ENCODE peak calls at places on chromosomes 3 and 15, in nine cellular contexts. One of them, this sample, is unnamed.

GRCh38 chr3:68057637-68058320 is 403.4 kb upstream of the SUCLG2 start:
- DNase-seq in left ventricle myocardium superior: no peak
- DNase-seq in astrocyte of the spinal cord: no peak
- DNase-seq in sigmoid colon: no peak
- DNase-seq in ureter: no peak
- DNase-seq in kidney epithelial cell: no peak
- DNase-seq in NCI-H1092: no peak
- DNase-seq in NT2/D1: no peak
- DNase-seq in naive B cell: no peak
- DNase-seq in this sample: no peak

GRCh38 chr3:10470666-10471336 is 34.6 kb downstream of the ATP2B2 start:
- DNase-seq in NCI-H1092: no peak
- DNase-seq in ureter: no peak
- DNase-seq in naive B cell: no peak
- DNase-seq in astrocyte of the spinal cord: no peak
- DNase-seq in left ventricle myocardium superior: no peak
- DNase-seq in kidney epithelial cell: no peak
- DNase-seq in NT2/D1: peak
- DNase-seq in sigmoid colon: no peak
- DNase-seq in this sample: no peak

GRCh38 chr3:125334675-125335560 is 40.2 kb downstream of the ZNF148 start:
- DNase-seq in sigmoid colon: no peak
- DNase-seq in NT2/D1: no peak
- DNase-seq in astrocyte of the spinal cord: no peak
- DNase-seq in naive B cell: no peak
- DNase-seq in NCI-H1092: no peak
- DNase-seq in left ventricle myocardium superior: no peak
- DNase-seq in ureter: no peak
- DNase-seq in kidney epithelial cell: no peak
- DNase-seq in this sample: no peak

GRCh38 chr3:124107074-124107473 is 115.2 kb upstream of the ROPN1 start:
- DNase-seq in astrocyte of the spinal cord: no peak
- DNase-seq in ureter: no peak
- DNase-seq in naive B cell: no peak
- DNase-seq in sigmoid colon: no peak
- DNase-seq in left ventricle myocardium superior: no peak
- DNase-seq in NCI-H1092: no peak
- DNase-seq in kidney epithelial cell: no peak
- DNase-seq in NT2/D1: no peak
- DNase-seq in this sample: no peak

GRCh38 chr3:67647390-67647878 is 7.0 kb downstream of the SUCLG2 start:
- DNase-seq in ureter: no peak
- DNase-seq in left ventricle myocardium superior: no peak
- DNase-seq in kidney epithelial cell: peak
- DNase-seq in astrocyte of the spinal cord: peak
- DNase-seq in NCI-H1092: no peak
- DNase-seq in naive B cell: no peak
- DNase-seq in sigmoid colon: no peak
- DNase-seq in NT2/D1: no peak
- DNase-seq in this sample: no peak

GRCh38 chr15:69127226-69127625 is 33.2 kb upstream of the GLCE start:
- DNase-seq in NCI-H1092: no peak
- DNase-seq in left ventricle myocardium superior: no peak
- DNase-seq in astrocyte of the spinal cord: no peak
- DNase-seq in sigmoid colon: no peak
- DNase-seq in ureter: no peak
- DNase-seq in naive B cell: no peak
- DNase-seq in NT2/D1: no peak
- DNase-seq in kidney epithelial cell: no peak
- DNase-seq in this sample: no peak

GRCh38 chr15:85582719-85583089 is 202.3 kb downstream of the AKAP13 start:
- DNase-seq in sigmoid colon: peak
- DNase-seq in ureter: peak
- DNase-seq in NT2/D1: no peak
- DNase-seq in NCI-H1092: no peak
- DNase-seq in naive B cell: peak
- DNase-seq in left ventricle myocardium superior: peak
- DNase-seq in kidney epithelial cell: no peak
- DNase-seq in astrocyte of the spinal cord: no peak
- DNase-seq in this sample: peak

GRCh38 chr3:58563386-58564035 is 13.7 kb downstream of the FAM107A start:
- DNase-seq in kidney epithelial cell: no peak
- DNase-seq in NT2/D1: no peak
- DNase-seq in left ventricle myocardium superior: no peak
- DNase-seq in NCI-H1092: no peak
- DNase-seq in naive B cell: no peak
- DNase-seq in ureter: peak
- DNase-seq in astrocyte of the spinal cord: no peak
- DNase-seq in sigmoid colon: no peak
- DNase-seq in this sample: no peak

GRCh38 chr3:118501152-118501551 is 533.5 kb downstream of the IGSF11 start:
- DNase-seq in astrocyte of the spinal cord: peak
- DNase-seq in sigmoid colon: peak
- DNase-seq in NCI-H1092: peak
- DNase-seq in NT2/D1: peak
- DNase-seq in naive B cell: no peak
- DNase-seq in kidney epithelial cell: no peak
- DNase-seq in left ventricle myocardium superior: peak
- DNase-seq in ureter: peak
- DNase-seq in this sample: peak

GRCh38 chr15:50140097-50140496 is 21.1 kb upstream of the ATP8B4 start:
- DNase-seq in ureter: no peak
- DNase-seq in left ventricle myocardium superior: no peak
- DNase-seq in NCI-H1092: no peak
- DNase-seq in astrocyte of the spinal cord: no peak
- DNase-seq in NT2/D1: no peak
- DNase-seq in sigmoid colon: no peak
- DNase-seq in naive B cell: no peak
- DNase-seq in kidney epithelial cell: no peak
- DNase-seq in this sample: no peak

GRCh38 chr3:52354676-52355075 is 38.6 kb downstream of the DNAH1 start:
- DNase-seq in kidney epithelial cell: no peak
- DNase-seq in ureter: no peak
- DNase-seq in left ventricle myocardium superior: peak
- DNase-seq in NCI-H1092: no peak
- DNase-seq in NT2/D1: no peak
- DNase-seq in astrocyte of the spinal cord: no peak
- DNase-seq in naive B cell: no peak
- DNase-seq in sigmoid colon: no peak
- DNase-seq in this sample: no peak

GRCh38 chr3:108501538-108501937 is 8.9 kb downstream of the MYH15 start:
- DNase-seq in kidney epithelial cell: no peak
- DNase-seq in left ventricle myocardium superior: no peak
- DNase-seq in naive B cell: no peak
- DNase-seq in sigmoid colon: no peak
- DNase-seq in astrocyte of the spinal cord: no peak
- DNase-seq in NT2/D1: no peak
- DNase-seq in ureter: no peak
- DNase-seq in NCI-H1092: no peak
- DNase-seq in this sample: no peak

GRCh38 chr3:126264952-126265351 is 84.6 kb upstream of the ALDH1L1 start:
- DNase-seq in NCI-H1092: no peak
- DNase-seq in NT2/D1: no peak
- DNase-seq in sigmoid colon: no peak
- DNase-seq in kidney epithelial cell: no peak
- DNase-seq in naive B cell: no peak
- DNase-seq in left ventricle myocardium superior: no peak
- DNase-seq in astrocyte of the spinal cord: no peak
- DNase-seq in ureter: no peak
- DNase-seq in this sample: peak

GRCh38 chr15:60941448-60941847 is 287.7 kb downstream of the RORA start:
- DNase-seq in NT2/D1: no peak
- DNase-seq in left ventricle myocardium superior: no peak
- DNase-seq in ureter: no peak
- DNase-seq in sigmoid colon: no peak
- DNase-seq in NCI-H1092: no peak
- DNase-seq in kidney epithelial cell: no peak
- DNase-seq in naive B cell: no peak
- DNase-seq in astrocyte of the spinal cord: peak
- DNase-seq in this sample: no peak

GRCh38 chr3:183822631-183823030 is 2.7 kb downstream of the MAP6D1 start:
- DNase-seq in kidney epithelial cell: no peak
- DNase-seq in left ventricle myocardium superior: no peak
- DNase-seq in astrocyte of the spinal cord: no peak
- DNase-seq in ureter: no peak
- DNase-seq in naive B cell: no peak
- DNase-seq in NCI-H1092: no peak
- DNase-seq in NT2/D1: no peak
- DNase-seq in sigmoid colon: no peak
- DNase-seq in this sample: no peak

GRCh38 chr15:85412956-85413854 is 32.8 kb downstream of the AKAP13 start:
- DNase-seq in left ventricle myocardium superior: peak
- DNase-seq in sigmoid colon: peak
- DNase-seq in kidney epithelial cell: peak
- DNase-seq in NT2/D1: no peak
- DNase-seq in NCI-H1092: no peak
- DNase-seq in naive B cell: peak
- DNase-seq in astrocyte of the spinal cord: peak
- DNase-seq in ureter: peak
- DNase-seq in this sample: peak

GRCh38 chr3:123696796-123697195 is 111.9 kb upstream of the HACD2 start:
- DNase-seq in naive B cell: no peak
- DNase-seq in NCI-H1092: no peak
- DNase-seq in kidney epithelial cell: no peak
- DNase-seq in ureter: no peak
- DNase-seq in NT2/D1: no peak
- DNase-seq in astrocyte of the spinal cord: no peak
- DNase-seq in sigmoid colon: no peak
- DNase-seq in left ventricle myocardium superior: no peak
- DNase-seq in this sample: no peak

GRCh38 chr3:40852712-40853111 is 328.0 kb downstream of the ZNF621 start:
- DNase-seq in naive B cell: no peak
- DNase-seq in NT2/D1: no peak
- DNase-seq in NCI-H1092: no peak
- DNase-seq in astrocyte of the spinal cord: no peak
- DNase-seq in left ventricle myocardium superior: no peak
- DNase-seq in ureter: no peak
- DNase-seq in kidney epithelial cell: no peak
- DNase-seq in sigmoid colon: no peak
- DNase-seq in this sample: no peak

GRCh38 chr15:43792761-43793493 is 807 bp downstream of the SERF2 start:
- DNase-seq in naive B cell: no peak
- DNase-seq in astrocyte of the spinal cord: no peak
- DNase-seq in NCI-H1092: no peak
- DNase-seq in ureter: peak
- DNase-seq in NT2/D1: no peak
- DNase-seq in kidney epithelial cell: no peak
- DNase-seq in sigmoid colon: no peak
- DNase-seq in left ventricle myocardium superior: peak
- DNase-seq in this sample: no peak

GRCh38 chr3:20246662-20247061 is 60.7 kb upstream of the SGO1 start:
- DNase-seq in naive B cell: no peak
- DNase-seq in NT2/D1: no peak
- DNase-seq in left ventricle myocardium superior: no peak
- DNase-seq in kidney epithelial cell: no peak
- DNase-seq in NCI-H1092: no peak
- DNase-seq in astrocyte of the spinal cord: no peak
- DNase-seq in sigmoid colon: no peak
- DNase-seq in ureter: no peak
- DNase-seq in this sample: no peak

GRCh38 chr15:30859091-30859874 is 44.4 kb upstream of the FAN1 start:
- DNase-seq in NT2/D1: no peak
- DNase-seq in naive B cell: peak
- DNase-seq in ureter: no peak
- DNase-seq in kidney epithelial cell: no peak
- DNase-seq in astrocyte of the spinal cord: peak
- DNase-seq in NCI-H1092: no peak
- DNase-seq in left ventricle myocardium superior: no peak
- DNase-seq in sigmoid colon: no peak
- DNase-seq in this sample: no peak

GRCh38 chr3:99128740-99129505 is 227.4 kb upstream of the DCBLD2 start:
- DNase-seq in astrocyte of the spinal cord: peak
- DNase-seq in NCI-H1092: no peak
- DNase-seq in ureter: no peak
- DNase-seq in NT2/D1: no peak
- DNase-seq in left ventricle myocardium superior: no peak
- DNase-seq in sigmoid colon: no peak
- DNase-seq in naive B cell: no peak
- DNase-seq in kidney epithelial cell: peak
- DNase-seq in this sample: no peak

GRCh38 chr3:94246136-94246535 is 183.3 kb downstream of the NSUN3 start:
- DNase-seq in naive B cell: no peak
- DNase-seq in left ventricle myocardium superior: no peak
- DNase-seq in sigmoid colon: no peak
- DNase-seq in ureter: no peak
- DNase-seq in NT2/D1: no peak
- DNase-seq in kidney epithelial cell: no peak
- DNase-seq in NCI-H1092: no peak
- DNase-seq in astrocyte of the spinal cord: peak
- DNase-seq in this sample: no peak

GRCh38 chr15:68986292-68986691 is 28.2 kb upstream of the NOX5 start:
- DNase-seq in NT2/D1: no peak
- DNase-seq in naive B cell: no peak
- DNase-seq in kidney epithelial cell: no peak
- DNase-seq in sigmoid colon: no peak
- DNase-seq in left ventricle myocardium superior: no peak
- DNase-seq in NCI-H1092: no peak
- DNase-seq in astrocyte of the spinal cord: no peak
- DNase-seq in ureter: no peak
- DNase-seq in this sample: no peak

GRCh38 chr15:78192826-78193594 is 41.4 kb downstream of the ACSBG1 start:
- DNase-seq in NT2/D1: no peak
- DNase-seq in NCI-H1092: no peak
- DNase-seq in sigmoid colon: no peak
- DNase-seq in naive B cell: no peak
- DNase-seq in left ventricle myocardium superior: no peak
- DNase-seq in astrocyte of the spinal cord: no peak
- DNase-seq in ureter: no peak
- DNase-seq in kidney epithelial cell: no peak
- DNase-seq in this sample: no peak

GRCh38 chr3:121574449-121574848 is 6.7 kb downstream of the ARGFX start:
- DNase-seq in kidney epithelial cell: no peak
- DNase-seq in left ventricle myocardium superior: no peak
- DNase-seq in naive B cell: no peak
- DNase-seq in NT2/D1: no peak
- DNase-seq in astrocyte of the spinal cord: no peak
- DNase-seq in ureter: no peak
- DNase-seq in sigmoid colon: no peak
- DNase-seq in NCI-H1092: no peak
- DNase-seq in this sample: no peak

GRCh38 chr3:157832588-157832987 is 273.6 kb downstream of the SHOX2 start:
- DNase-seq in left ventricle myocardium superior: no peak
- DNase-seq in NT2/D1: no peak
- DNase-seq in NCI-H1092: no peak
- DNase-seq in sigmoid colon: no peak
- DNase-seq in kidney epithelial cell: no peak
- DNase-seq in ureter: no peak
- DNase-seq in naive B cell: no peak
- DNase-seq in astrocyte of the spinal cord: no peak
- DNase-seq in this sample: no peak

GRCh38 chr15:90221251-90221900 is 12.4 kb downstream of the CIB1 start:
- DNase-seq in naive B cell: no peak
- DNase-seq in NCI-H1092: no peak
- DNase-seq in sigmoid colon: peak
- DNase-seq in astrocyte of the spinal cord: peak
- DNase-seq in NT2/D1: peak
- DNase-seq in ureter: peak
- DNase-seq in kidney epithelial cell: no peak
- DNase-seq in left ventricle myocardium superior: peak
- DNase-seq in this sample: peak

GRCh38 chr15:82943176-82943575 is 9.3 kb downstream of the HOMER2 start:
- DNase-seq in naive B cell: no peak
- DNase-seq in NCI-H1092: no peak
- DNase-seq in kidney epithelial cell: no peak
- DNase-seq in sigmoid colon: no peak
- DNase-seq in NT2/D1: no peak
- DNase-seq in astrocyte of the spinal cord: no peak
- DNase-seq in ureter: no peak
- DNase-seq in left ventricle myocardium superior: no peak
- DNase-seq in this sample: no peak

GRCh38 chr3:119731545-119732343 is 28.9 kb downstream of the CFAP91 start:
- DNase-seq in naive B cell: no peak
- DNase-seq in ureter: no peak
- DNase-seq in NT2/D1: no peak
- DNase-seq in astrocyte of the spinal cord: peak
- DNase-seq in kidney epithelial cell: no peak
- DNase-seq in sigmoid colon: no peak
- DNase-seq in NCI-H1092: no peak
- DNase-seq in left ventricle myocardium superior: no peak
- DNase-seq in this sample: no peak

GRCh38 chr3:113051222-113051804 is 60.5 kb downstream of the GTPBP8 start:
- DNase-seq in left ventricle myocardium superior: peak
- DNase-seq in kidney epithelial cell: peak
- DNase-seq in NCI-H1092: peak
- DNase-seq in astrocyte of the spinal cord: peak
- DNase-seq in naive B cell: peak
- DNase-seq in ureter: peak
- DNase-seq in NT2/D1: peak
- DNase-seq in sigmoid colon: peak
- DNase-seq in this sample: peak